ENCODE peak calls at places on chromosome 14, in five cellular contexts. M is kidney glomerular epithelial cell; X is foreskin melanocyte; R is brain microvascular endothelial cell; U is naive thymus-derived CD8-positive, alpha-beta T cell. I is an unnamed sample.

GRCh38 chr14:24087004-24087403 is 7.1 kb upstream of the PCK2 start:
- DNase-seq in M (no peak), X (no peak), R (no peak), U (no peak), I (no peak)

GRCh38 chr14:53620325-53620716 is 336.3 kb downstream of the BMP4 start:
- DNase-seq in M (peak), X (no peak), R (no peak), U (no peak), I (no peak)

GRCh38 chr14:54447231-54447692 is 6.1 kb upstream of the CNIH1 start:
- DNase-seq in M (no peak), X (no peak), R (no peak), U (no peak), I (no peak)

GRCh38 chr14:105519946-105520698 is 6.3 kb upstream of the TMEM121 start:
- DNase-seq in M (no peak), X (no peak), R (no peak), U (no peak), I (no peak)

GRCh38 chr14:100830681-100831080 is 4.8 kb downstream of the MEG3 start:
- DNase-seq in M (no peak), X (no peak), R (no peak), U (no peak), I (peak)

GRCh38 chr14:68639518-68640292 is 153.2 kb downstream of the ZFP36L1 start:
- DNase-seq in M (no peak), X (no peak), R (no peak), U (no peak), I (no peak)

GRCh38 chr14:47678993-47679392 is 3.6 kb upstream of the MDGA2 start:
- DNase-seq in M (no peak), X (no peak), R (no peak), U (no peak), I (no peak)

GRCh38 chr14:103022669-103023044 is 34.7 kb downstream of the CDC42BPB start:
- DNase-seq in M (no peak), X (no peak), R (no peak), U (no peak), I (peak)

GRCh38 chr14:80959448-80960006 is 4.1 kb downstream of the TSHR start:
- DNase-seq in M (no peak), X (no peak), R (no peak), U (peak), I (no peak)

GRCh38 chr14:99675381-99675835 is 8.7 kb upstream of the CYP46A1 start:
- DNase-seq in M (no peak), X (no peak), R (no peak), U (no peak), I (no peak)

GRCh38 chr14:69750495-69750894 is 16.4 kb upstream of the SRSF5 start:
- DNase-seq in M (no peak), X (no peak), R (no peak), U (no peak), I (no peak)

GRCh38 chr14:29310757-29311156 is 544.2 kb downstream of the FOXG1 start:
- DNase-seq in M (peak), X (peak), R (peak), U (no peak), I (no peak)

GRCh38 chr14:94427016-94427613 is 25.5 kb downstream of the SERPINA11 start:
- DNase-seq in M (no peak), X (no peak), R (no peak), U (no peak), I (no peak)

GRCh38 chr14:74502236-74503019 is 8.9 kb downstream of the ISCA2 start:
- DNase-seq in M (peak), X (no peak), R (no peak), U (no peak), I (peak)

GRCh38 chr14:35122696-35123387 is 490 bp downstream of the PRORP start:
- DNase-seq in M (peak), X (no peak), R (peak), U (no peak), I (no peak)

GRCh38 chr14:92973265-92973797 is 50.4 kb downstream of the CHGA start:
- DNase-seq in M (no peak), X (peak), R (peak), U (peak), I (peak)

GRCh38 chr14:51472881-51473280 is 178.8 kb upstream of the FRMD6 start:
- DNase-seq in M (peak), X (no peak), R (no peak), U (no peak), I (peak)

GRCh38 chr14:56247495-56248087 is 129.4 kb downstream of the PELI2 start:
- DNase-seq in M (peak), X (no peak), R (no peak), U (no peak), I (no peak)

GRCh38 chr14:61211476-61212262 is 69.5 kb downstream of the TMEM30B start:
- DNase-seq in M (no peak), X (no peak), R (no peak), U (no peak), I (no peak)

GRCh38 chr14:97149775-97150174 is 352.6 kb downstream of the VRK1 start:
- DNase-seq in M (no peak), X (no peak), R (no peak), U (no peak), I (no peak)

GRCh38 chr14:22432348-22432976 is 156.6 kb downstream of the DAD1 start:
- DNase-seq in M (peak), X (peak), R (peak), U (no peak), I (peak)

GRCh38 chr14:46488374-46488773 is 163.2 kb downstream of the RPL10L start:
- DNase-seq in M (no peak), X (no peak), R (no peak), U (no peak), I (no peak)

GRCh38 chr14:37985826-37986470 is 221.8 kb upstream of the SSTR1 start:
- DNase-seq in M (peak), X (peak), R (peak), U (peak), I (peak)

GRCh38 chr14:82398313-82398712 is 864.7 kb upstream of the SEL1L start:
- DNase-seq in M (no peak), X (no peak), R (no peak), U (no peak), I (no peak)

GRCh38 chr14:88934231-88934898 is 109.9 kb downstream of the TTC8 start:
- DNase-seq in M (peak), X (no peak), R (peak), U (no peak), I (no peak)

GRCh38 chr14:72443991-72444431 is 449.9 kb downstream of the DPF3 start:
- DNase-seq in M (no peak), X (no peak), R (no peak), U (peak), I (no peak)

GRCh38 chr14:90721619-90722305 is 94.5 kb downstream of the TTC7B start:
- DNase-seq in M (no peak), X (no peak), R (no peak), U (no peak), I (no peak)

GRCh38 chr14:94966868-94967267 is 190.5 kb downstream of the DICER1 start:
- DNase-seq in M (no peak), X (no peak), R (no peak), U (no peak), I (no peak)

GRCh38 chr14:91078095-91078737 is 17.8 kb upstream of the RPS6KA5 start:
- DNase-seq in M (no peak), X (peak), R (no peak), U (peak), I (no peak)

GRCh38 chr14:70735043-70735442 is 74.3 kb downstream of the MAP3K9 start:
- DNase-seq in M (no peak), X (no peak), R (no peak), U (no peak), I (peak)

GRCh38 chr14:95597784-95598204 is 62.9 kb downstream of the GLRX5 start:
- DNase-seq in M (peak), X (no peak), R (peak), U (no peak), I (peak)

I was measured in A673.